ENCODE peak calls at places on chromosomes 3 and 15, in four cellular contexts. H is body of pancreas, X is lower lobe of right lung, S is right lobe of liver. Q is an unnamed sample. For H3K36me3, the result is how much of the 10 kb centered on the place peaks cover.

GRCh38 chr15:80832676-80833075 is 53.5 kb downstream of the CEMIP start:
- DNase-seq in H (no peak), X (no peak), S (no peak), Q (no peak)

GRCh38 chr3:183745300-183746098 is 47.9 kb downstream of the YEATS2 start:
- DNase-seq in H (no peak), X (no peak), S (no peak), Q (no peak)

GRCh38 chr3:171428321-171428787 is 31.9 kb downstream of the TNIK start:
- DNase-seq in H (no peak), X (no peak), S (no peak), Q (no peak)

GRCh38 chr3:138879541-138880380 is 45.0 kb upstream of the PIK3CB start:
- DNase-seq in H (no peak), X (no peak), S (no peak), Q (no peak)

GRCh38 chr3:14616606-14617507 is 34.7 kb upstream of the CCDC174 start:
- DNase-seq in H (no peak), X (no peak), S (no peak), Q (no peak)

GRCh38 chr3:56590814-56591213 is 33.8 kb downstream of the CCDC66 start:
- DNase-seq in H (no peak), X (no peak), S (no peak), Q (no peak)

GRCh38 chr3:53495091-53495517 is 693 bp downstream of the CACNA1D start:
- DNase-seq in H (peak), X (no peak), S (no peak), Q (no peak)

GRCh38 chr15:50979041-50979440 is 70.6 kb downstream of the AP4E1 start:
- DNase-seq in H (no peak), X (no peak), S (no peak), Q (no peak)

GRCh38 chr3:51682079-51682478 is 11.0 kb downstream of the TEX264 start:
- DNase-seq in H (peak), X (no peak), S (peak), Q (no peak)

GRCh38 chr15:92749172-92749571 is 93.6 kb upstream of the FAM174B start:
- DNase-seq in H (no peak), X (no peak), S (no peak), Q (no peak)

GRCh38 chr3:32643354-32643753 is 41.6 kb upstream of the CNOT10 start:
- DNase-seq in H (no peak), X (no peak), S (no peak), Q (no peak)

GRCh38 chr3:101847328-101847727 is 2.0 kb upstream of the NFKBIZ start:
- DNase-seq in H (no peak), X (no peak), S (no peak), Q (no peak)

GRCh38 chr3:62940763-62941632 is 65.8 kb upstream of the CADPS start:
- DNase-seq in H (no peak), X (no peak), S (no peak), Q (no peak)

GRCh38 chr3:194959217-194959616 is 273.5 kb downstream of the FAM43A start:
- DNase-seq in H (no peak), X (no peak), S (no peak), Q (no peak)

GRCh38 chr3:58324675-58325390 is 7.9 kb upstream of the PXK start:
- DNase-seq in H (no peak), X (no peak), S (no peak), Q (no peak)

GRCh38 chr3:169542347-169542751 is 121.2 kb downstream of the MECOM start:
- DNase-seq in H (no peak), X (no peak), S (no peak), Q (no peak)

GRCh38 chr15:67296188-67296587 is 41.6 kb downstream of the IQCH start:
- DNase-seq in H (peak), X (no peak), S (no peak), Q (no peak)

GRCh38 chr3:109607897-109608296 is 270.6 kb upstream of the DPPA4 start:
- DNase-seq in H (no peak), X (no peak), S (no peak), Q (no peak)

GRCh38 chr3:9019244-9019961 is 56.1 kb upstream of the RAD18 start:
- DNase-seq in H (peak), X (no peak), S (no peak), Q (no peak)

GRCh38 chr3:148975277-148975676 is 16.1 kb upstream of the GYG1 start:
- DNase-seq in H (no peak), X (no peak), S (peak), Q (no peak)

GRCh38 chr3:107487490-107487889 is 35.3 kb upstream of the BBX start:
- DNase-seq in H (no peak), X (no peak), S (no peak), Q (no peak)

DNA sequence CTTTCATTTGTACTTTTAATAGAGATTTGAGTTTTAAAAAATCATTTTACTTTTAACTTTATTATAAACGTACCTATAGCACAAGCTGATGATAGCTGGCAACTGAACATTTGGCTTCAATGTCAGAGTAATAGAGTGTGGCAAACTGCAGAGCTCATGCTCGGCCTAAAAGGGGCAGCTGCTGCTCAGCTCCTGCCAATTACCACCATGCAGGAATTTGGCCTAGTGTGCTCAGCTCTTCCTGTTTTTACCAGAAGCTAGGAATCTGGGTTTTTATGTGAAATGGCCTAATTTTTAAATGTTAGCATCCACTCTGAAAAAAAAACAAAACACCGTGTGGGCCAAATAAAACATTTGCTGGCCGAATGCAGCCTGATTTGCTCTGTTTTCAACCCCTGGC is 1.8 kb downstream of the IFT122 start:
- DNase-seq in H (peak), X (no peak), S (no peak), Q (no peak)
- H3K27ac ChIP-seq in H (peak), X (peak), S (peak), Q (peak)

DNA sequence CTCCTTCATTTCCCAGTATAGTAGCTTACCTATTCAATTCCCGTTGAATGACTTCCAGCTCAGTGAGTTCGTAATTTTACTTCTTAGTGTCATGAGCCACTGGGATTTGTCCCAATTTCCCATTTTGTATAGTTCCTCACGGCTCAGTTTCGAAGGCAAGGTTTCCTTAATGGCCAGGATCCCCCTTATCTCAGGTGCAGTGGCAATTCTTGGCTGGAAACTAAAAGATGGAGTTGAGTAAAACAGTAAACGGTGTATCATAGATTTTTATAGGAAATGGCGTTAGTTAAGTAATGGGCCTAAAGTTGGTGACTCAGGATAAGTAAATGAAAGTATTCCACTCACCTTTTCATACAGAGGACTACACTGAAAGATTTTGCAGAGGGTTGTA is 522 bp upstream of the LMLN start:
- DNase-seq in H (no peak), X (no peak), S (no peak), Q (no peak)
- H3K4me3 ChIP-seq in H (no peak), X (peak), S (peak), Q (peak)

GRCh38 chr3:141415959-141416358 is 47.7 kb downstream of the ZBTB38 start:
- DNase-seq in H (no peak), X (no peak), S (no peak), Q (no peak)
- H3K36me3 ChIP-seq in H (under half), X (under half), S (under half), Q (half or more)

GRCh38 chr3:39982665-39983357 is 173.4 kb downstream of the MYRIP start:
- DNase-seq in H (peak), X (no peak), S (no peak), Q (no peak)
- H3K27ac ChIP-seq in H (peak), X (no peak), S (no peak), Q (no peak)

GRCh38 chr15:57150066-57150865 is 226.0 kb upstream of the CGNL1 start:
- DNase-seq in H (no peak), X (no peak), S (no peak), Q (no peak)
- H3K4me3 ChIP-seq in H (no peak), X (no peak), S (no peak), Q (no peak)

GRCh38 chr3:130960139-130960779 is 66.4 kb downstream of the ASTE1 start:
- DNase-seq in H (no peak), X (no peak), S (no peak), Q (no peak)

GRCh38 chr3:130956281-130956680 is 62.4 kb downstream of the ATP2C1 start:
- DNase-seq in H (no peak), X (no peak), S (no peak), Q (no peak)

GRCh38 chr3:130961458-130961857 is 65.2 kb downstream of the ASTE1 start:
- DNase-seq in H (no peak), X (no peak), S (no peak), Q (no peak)

GRCh38 chr3:130955481-130955880 is 61.6 kb downstream of the ATP2C1 start:
- DNase-seq in H (no peak), X (no peak), S (no peak), Q (no peak)

GRCh38 chr3:130956721-130957120 is 62.8 kb downstream of the ATP2C1 start:
- DNase-seq in H (no peak), X (no peak), S (no peak), Q (no peak)
- H3K36me3 ChIP-seq in H (under half), X (half or more), S (under half), Q (half or more)

GRCh38 chr15:89075121-89075640 is 13.1 kb upstream of the ABHD2 start:
- DNase-seq in H (no peak), X (no peak), S (no peak), Q (no peak)
- H3K27ac ChIP-seq in H (no peak), X (no peak), S (no peak), Q (no peak)

DNA sequence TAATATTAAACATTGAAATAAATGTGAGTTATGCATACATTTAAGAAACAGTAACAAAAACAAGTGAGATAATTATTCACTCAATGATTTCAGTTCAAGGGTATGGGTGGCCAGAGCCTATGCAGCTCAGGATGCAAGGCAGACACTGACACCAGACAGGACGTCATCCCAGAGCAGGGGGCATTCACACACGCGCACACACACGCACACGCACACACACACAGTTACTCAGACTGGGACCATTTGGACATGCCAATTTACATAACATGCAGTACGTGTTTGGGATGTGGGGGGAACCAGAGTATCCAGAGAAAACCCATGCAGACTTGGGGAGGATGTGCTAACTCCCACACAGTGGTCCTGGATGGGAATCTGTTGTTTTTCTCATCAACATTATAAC is 24.9 kb downstream of the CD200 start:
- DNase-seq in H (no peak), X (no peak), S (no peak), Q (no peak)
- H3K4me3 ChIP-seq in H (no peak), X (no peak), S (no peak), Q (no peak)

DNA sequence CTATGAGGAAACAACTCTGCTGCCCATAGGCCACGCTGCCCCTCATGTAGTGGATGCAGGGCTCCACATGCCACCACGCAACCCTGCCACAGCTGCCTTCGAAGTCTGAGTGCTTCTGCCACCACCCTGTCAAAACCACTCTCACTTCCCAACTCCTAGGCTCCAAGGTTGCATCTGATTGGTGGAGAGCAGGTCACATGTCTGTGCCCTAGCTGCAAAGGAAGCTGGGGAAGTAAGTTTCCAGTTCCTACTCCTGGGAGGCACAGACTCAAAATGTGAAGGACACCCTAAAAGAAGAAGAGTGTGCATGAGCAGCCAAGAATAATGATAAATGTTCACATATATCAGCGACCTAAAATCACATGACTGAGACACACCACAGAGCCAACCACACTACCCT is 31.9 kb upstream of the TICRR start:
- DNase-seq in H (no peak), X (no peak), S (no peak), Q (no peak)
- H3K36me3 ChIP-seq in H (under half), X (under half), S (under half), Q (under half)

DNA sequence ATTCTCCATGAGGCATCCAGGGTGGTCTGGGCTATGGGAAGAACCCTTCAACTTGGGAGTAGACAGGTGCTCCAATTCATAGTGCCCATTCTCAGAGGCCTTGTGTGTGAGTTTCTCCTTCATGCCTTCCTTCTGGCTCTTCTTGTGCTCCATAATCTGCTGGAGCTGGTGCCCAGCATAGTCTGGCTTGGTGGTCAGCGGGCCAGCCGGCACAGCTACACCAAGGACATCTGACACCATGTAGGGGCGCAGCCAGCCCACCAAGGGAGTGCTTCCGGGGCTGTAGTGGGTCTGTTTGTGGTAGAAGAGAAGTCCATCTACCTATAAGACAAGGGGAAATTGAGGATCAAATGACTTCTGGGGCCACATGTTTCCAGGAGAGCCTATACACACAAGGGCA is 19.2 kb upstream of the PTPN9 start:
- DNase-seq in H (no peak), X (no peak), S (no peak), Q (peak)
- H3K27ac ChIP-seq in H (no peak), X (peak), S (no peak), Q (no peak)